ENCODE peak calls at places on chromosomes 16 and 17, in six cellular contexts. E, O, Q, V, P and K are unnamed samples.

GRCh38 chr17:63405741-63406261 is 40.3 kb downstream of the CYB561 start:
- DNase-seq in V (no peak), E (no peak), O (peak; percentile 55), P (peak; percentile 66), Q (peak; percentile 93), K (peak; percentile 43)

GRCh38 chr17:56801506-56802178 is 32.1 kb downstream of the C17orf67 start:
- DNase-seq in P (no peak), Q (no peak), O (no peak), E (no peak), V (no peak), K (no peak)

GRCh38 chr16:23286131-23286532 is 16.0 kb upstream of the SCNN1B start:
- DNase-seq in Q (peak; percentile 78), E (no peak), P (peak; percentile 68), O (peak; percentile 95), V (no peak), K (no peak)

GRCh38 chr16:84199097-84199496 is 8.1 kb downstream of the ADAD2 start:
- DNase-seq in Q (no peak), O (no peak), V (no peak), E (no peak), P (no peak), K (no peak)

GRCh38 chr17:77474292-77474988 is 333.7 kb downstream of the SEC14L1 start:
- DNase-seq in E (no peak), P (no peak), V (no peak), Q (peak; percentile 61), O (no peak), K (no peak)

GRCh38 chr17:20989991-20990855 is 52.6 kb downstream of the USP22 start:
- DNase-seq in O (no peak), P (no peak), E (no peak), Q (no peak), V (no peak), K (no peak)

GRCh38 chr17:39981207-39982068 is 831 bp downstream of the PSMD3 start:
- DNase-seq in O (no peak), P (no peak), E (no peak), Q (no peak), V (no peak), K (no peak)

GRCh38 chr17:77693776-77694175 is 264.7 kb upstream of the TNRC6C start:
- DNase-seq in E (no peak), Q (no peak), O (no peak), V (peak; percentile 53), P (no peak), K (no peak)

GRCh38 chr16:31452631-31453106 is 6.6 kb upstream of the ARMC5 start:
- DNase-seq in Q (peak; percentile 95), V (no peak), P (peak; percentile 90), O (peak; percentile 77), E (no peak), K (no peak)

GRCh38 chr17:4706121-4706520 is 2.2 kb upstream of the PELP1 start:
- DNase-seq in P (no peak), V (no peak), O (no peak), E (no peak), Q (peak; percentile 63), K (no peak)

GRCh38 chr17:38870259-38871165 is 654 bp downstream of the LASP1 start:
- DNase-seq in Q (peak; percentile 53), E (peak; percentile 64), P (peak; percentile 61), V (no peak), O (peak; percentile 43), K (peak; percentile 56)

GRCh38 chr17:64357191-64357981 is 33.3 kb downstream of the PECAM1 start:
- DNase-seq in O (no peak), E (no peak), P (peak; percentile 98), V (no peak), Q (peak; percentile 100), K (no peak)

GRCh38 chr17:63701477-63702222 is 1.7 kb upstream of the LIMD2 start:
- DNase-seq in P (no peak), E (peak; percentile 63), O (no peak), Q (no peak), V (no peak), K (no peak)

GRCh38 chr16:69243479-69243878 is 56.5 kb downstream of the SNTB2 start:
- DNase-seq in Q (peak; percentile 55), P (no peak), E (no peak), O (no peak), V (no peak), K (no peak)

GRCh38 chr17:29844339-29845048 is 85.5 kb downstream of the SSH2 start:
- DNase-seq in P (no peak), E (no peak), O (no peak), V (no peak), Q (peak; percentile 29), K (no peak)

GRCh38 chr16:86930663-86931062 is 352.3 kb downstream of the FOXL1 start:
- DNase-seq in E (no peak), V (no peak), O (no peak), Q (no peak), P (no peak), K (no peak)

GRCh38 chr16:68629315-68629900 is 15.7 kb upstream of the CDH3 start:
- DNase-seq in Q (no peak), P (no peak), E (no peak), V (no peak), O (no peak), K (no peak)

GRCh38 chr17:17433260-17433659 is 43.5 kb upstream of the MED9 start:
- DNase-seq in E (no peak), P (peak; percentile 65), Q (peak; percentile 79), O (no peak), V (no peak), K (no peak)

GRCh38 chr17:45692661-45693060 is 91.5 kb upstream of the CRHR1 start:
- DNase-seq in O (no peak), Q (no peak), V (no peak), P (no peak), E (no peak), K (no peak)

GRCh38 chr17:40532520-40533253 is 31.3 kb upstream of the TNS4 start:
- DNase-seq in P (no peak), O (no peak), Q (peak; percentile 34), V (no peak), E (no peak), K (no peak)

DNA sequence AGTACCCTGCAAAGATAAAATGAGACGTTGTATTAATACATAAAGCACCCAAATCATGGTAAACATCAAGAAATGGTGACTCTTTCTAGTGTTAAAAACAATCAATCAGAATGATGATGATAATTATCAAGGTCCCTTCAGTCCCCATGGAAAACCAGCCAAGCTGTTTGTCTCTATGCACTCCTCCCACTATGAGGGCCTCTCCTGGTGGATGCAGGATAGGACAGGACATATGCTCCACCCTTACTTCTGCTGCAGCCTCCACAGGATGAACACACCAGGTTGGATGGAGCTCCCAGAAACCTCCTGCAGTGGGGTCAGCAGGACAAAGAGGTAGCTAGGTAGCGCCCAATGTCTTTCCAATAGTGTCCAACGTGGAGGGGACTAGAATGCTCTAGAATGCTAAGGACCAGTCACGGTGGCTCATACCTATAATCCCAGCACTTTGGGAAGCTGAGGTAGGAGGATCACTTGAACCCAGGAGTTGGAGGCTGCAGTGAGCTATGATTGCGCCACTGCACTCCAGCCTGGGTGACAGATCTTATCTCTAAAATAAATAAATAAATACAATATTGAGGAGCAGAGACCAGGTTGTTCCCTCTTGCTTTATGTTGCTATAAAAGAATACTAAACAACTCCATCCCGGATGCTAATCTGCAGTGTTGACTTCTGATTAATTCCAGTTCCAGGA is 9.9 kb upstream of the KDM8 start:
- DNase-seq in P (no peak), O (no peak), Q (no peak), V (no peak), E (no peak), K (no peak)
- TF ChIP-seq CTCF in P (no peak), O (peak; percentile 30), Q (peak; percentile 11), V (no peak), E (no peak), K (no peak)

DNA sequence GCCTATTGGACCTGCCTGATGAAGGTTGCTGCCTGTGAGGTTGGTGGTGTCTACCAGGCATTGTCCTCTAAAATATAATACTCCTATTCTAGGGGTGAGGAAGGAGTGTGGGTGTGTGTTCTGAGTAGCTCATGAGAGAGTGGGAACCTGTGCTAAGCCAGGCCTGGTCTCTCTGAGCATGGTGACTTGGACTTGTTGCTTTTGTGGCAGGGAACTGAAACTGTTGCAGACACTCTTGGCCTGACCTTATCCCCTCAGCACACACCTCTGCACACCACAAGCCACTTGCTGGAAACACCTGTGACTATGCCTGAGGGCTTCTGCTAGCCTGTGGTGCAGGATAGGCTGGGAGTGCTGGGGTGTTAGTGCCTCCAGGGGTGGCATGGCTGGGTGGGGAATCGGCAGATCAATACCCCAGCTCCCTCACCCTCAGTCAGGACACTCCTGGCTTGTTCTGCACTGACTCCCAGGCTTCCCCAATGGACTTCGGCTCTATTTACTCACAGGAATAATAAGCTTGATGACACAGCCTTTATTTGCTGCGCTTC is 29.9 kb downstream of the PLCG2 start:
- DNase-seq in O (no peak), Q (no peak), E (peak; percentile 45), V (no peak), P (no peak), K (no peak)
- TF ChIP-seq CTCF in O (no peak), Q (no peak), E (no peak), V (no peak), P (no peak), K (no peak)

GRCh38 chr16:59899940-59900339 is 1165.8 kb upstream of the GOT2 start:
- DNase-seq in E (no peak), Q (no peak), P (no peak), O (no peak), V (no peak), K (no peak)
- TF ChIP-seq CTCF in E (no peak), Q (no peak), P (no peak), O (no peak), V (no peak), K (no peak)

DNA sequence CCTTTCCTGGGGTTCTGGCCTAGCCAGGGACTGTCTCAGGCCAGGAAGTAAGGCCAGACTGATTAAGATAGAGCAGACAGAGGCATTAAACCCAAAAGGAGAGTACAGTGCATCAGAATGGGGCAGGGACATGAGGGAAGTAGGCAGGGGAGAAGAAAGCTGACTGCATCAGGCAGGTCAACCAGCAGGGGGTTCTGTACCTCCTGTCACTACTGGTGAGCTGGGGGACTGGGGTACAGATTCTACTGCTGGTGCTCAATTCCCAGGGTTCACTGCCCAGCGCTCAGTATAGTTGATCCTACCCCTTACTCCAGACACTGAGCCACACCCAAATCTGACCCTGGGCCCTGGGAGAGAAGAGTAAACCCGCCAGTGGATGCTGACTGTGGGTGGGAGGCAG is 12.9 kb upstream of the MTMR4 start:
- DNase-seq in P (no peak), E (no peak), V (no peak), O (peak; percentile 27), Q (no peak), K (no peak)
- TF ChIP-seq CTCF in P (no peak), E (no peak), V (peak; percentile 45), O (no peak), Q (peak; percentile 26), K (no peak)

DNA sequence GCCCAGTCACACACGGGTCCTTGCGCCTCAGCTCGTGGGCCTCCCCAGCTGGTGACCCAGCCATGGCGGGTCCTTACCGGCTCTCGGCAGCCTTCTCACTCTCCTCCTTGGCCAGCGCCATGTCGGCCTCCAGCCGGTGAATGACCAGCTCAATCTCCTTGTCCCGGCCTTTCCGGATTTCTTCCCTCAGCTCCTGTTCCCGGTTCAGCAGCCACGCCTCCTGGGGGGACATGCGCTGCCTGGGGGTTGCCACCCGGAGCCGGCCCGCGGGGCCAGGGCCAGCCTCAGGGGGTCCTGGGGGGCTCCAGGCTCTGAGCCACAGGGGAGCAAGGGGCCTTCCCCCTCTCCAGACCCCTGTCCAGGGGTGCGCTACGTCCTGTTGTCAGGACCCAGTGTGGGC is 25.1 kb upstream of the AATK start:
- DNase-seq in Q (no peak), V (no peak), E (no peak), P (no peak), O (no peak), K (no peak)
- TF ChIP-seq CTCF in Q (no peak), V (no peak), E (no peak), P (no peak), O (no peak), K (no peak)